ENCODE peak calls at places on chromosomes 3 and 15, in four cellular contexts. R is hepatic stellate cell, W is H1, P is neural crest cell. U is an unnamed sample.

GRCh38 chr3:157500232-157500631 is 3.0 kb downstream of the VEPH1 start:
- DNase-seq in R (no peak), W (no peak), P (no peak), U (no peak)

GRCh38 chr15:45594322-45594721 is 7.1 kb downstream of the BLOC1S6 start:
- DNase-seq in R (no peak), W (no peak), P (no peak), U (no peak)

GRCh38 chr3:16866447-16867025 is 18.2 kb upstream of the PLCL2 start:
- DNase-seq in R (no peak), W (no peak), P (no peak), U (no peak)

GRCh38 chr3:25783661-25784512 is 644 bp upstream of the NGLY1 start:
- DNase-seq in R (peak), W (no peak), P (peak), U (no peak)

GRCh38 chr3:52181543-52181942 is 16.4 kb upstream of the ALAS1 start:
- DNase-seq in R (no peak), W (no peak), P (no peak), U (no peak)

GRCh38 chr3:70919661-70920060 is 607.2 kb upstream of the MDFIC2 start:
- DNase-seq in R (peak), W (no peak), P (no peak), U (no peak)

GRCh38 chr3:171251842-171252241 is 208.4 kb downstream of the TNIK start:
- DNase-seq in R (no peak), W (no peak), P (no peak), U (no peak)

GRCh38 chr3:171950373-171950772 is 89.0 kb upstream of the FNDC3B start:
- DNase-seq in R (peak), W (no peak), P (no peak), U (no peak)

GRCh38 chr3:37068031-37068430 is 74.7 kb downstream of the MLH1 start:
- DNase-seq in R (no peak), W (no peak), P (no peak), U (no peak)

GRCh38 chr3:155517907-155518306 is 224.4 kb upstream of the STRIT1 start:
- DNase-seq in R (no peak), W (no peak), P (no peak), U (no peak)

GRCh38 chr15:90519688-90520087 is 10.0 kb upstream of the CRTC3 start:
- DNase-seq in R (peak), W (no peak), P (no peak), U (no peak)

GRCh38 chr3:86175593-86175992 is 815.4 kb downstream of the VGLL3 start:
- DNase-seq in R (no peak), W (peak), P (no peak), U (no peak)

GRCh38 chr3:119579366-119580147 is at the start of gene ADPRH:
- DNase-seq in R (peak), W (no peak), P (peak), U (peak)

GRCh38 chr3:73681610-73682009 is 56.9 kb upstream of the PDZRN3 start:
- DNase-seq in R (peak), W (no peak), P (no peak), U (no peak)

GRCh38 chr3:71312461-71312860 is 271.1 kb downstream of the FOXP1 start:
- DNase-seq in R (no peak), W (no peak), P (no peak), U (no peak)

GRCh38 chr15:41115652-41116115 is 396 bp downstream of the INO80 start:
- DNase-seq in R (no peak), W (no peak), P (no peak), U (peak)

GRCh38 chr15:65311760-65312159 is 7.3 kb downstream of the RNU5B-1 start:
- DNase-seq in R (no peak), W (no peak), P (no peak), U (peak)

GRCh38 chr15:100484419-100484818 is 44.3 kb downstream of the CERS3 start:
- DNase-seq in R (no peak), W (no peak), P (no peak), U (no peak)

GRCh38 chr3:179347383-179348194 is at the start of gene MFN1:
- DNase-seq in R (peak), W (peak), P (peak), U (peak)

GRCh38 chr15:72786946-72787345 is 3.4 kb upstream of the ADPGK start:
- DNase-seq in R (no peak), W (no peak), P (no peak), U (no peak)

GRCh38 chr15:40744810-40745152 is 10.3 kb downstream of the RMDN3 start:
- DNase-seq in R (no peak), W (no peak), P (no peak), U (no peak)

GRCh38 chr3:9165441-9165840 is 84.0 kb downstream of the SRGAP3 start:
- DNase-seq in R (no peak), W (no peak), P (no peak), U (no peak)

GRCh38 chr3:66762888-66763287 is 235.2 kb upstream of the KBTBD8 start:
- DNase-seq in R (no peak), W (no peak), P (no peak), U (no peak)

GRCh38 chr3:172449468-172450149 is 1.4 kb upstream of the GHSR start:
- DNase-seq in R (peak), W (no peak), P (peak), U (no peak)

GRCh38 chr3:177827517-177828249 is 630.4 kb upstream of the TBL1XR1 start:
- DNase-seq in R (peak), W (no peak), P (no peak), U (no peak)

GRCh38 chr3:43053291-43053690 is 52.6 kb downstream of the POMGNT2 start:
- DNase-seq in R (no peak), W (no peak), P (no peak), U (no peak)

U was measured in chondrocyte.